ENCODE peak calls at places on chromosomes 11 and 22, in nine cellular contexts. Q is fibroblast of gingiva; E is amygdala; U is DMS 273 treated with DMSO at 0.1 percent for 48 hours; V is CD8-positive, alpha-beta memory T cell; I is hippocampal formation; K is kidney; N is endothelial cell; Z is NCI-H1092. J is an unnamed sample.

GRCh38 chr11:123325535-123325934 is 104.5 kb upstream of the GRAMD1B start:
- DNase-seq in Z (no peak), N (no peak), E (no peak), I (no peak), V (no peak), K (no peak), U (no peak), Q (no peak), J (no peak)

GRCh38 chr11:125418396-125418795 is 77.7 kb downstream of the FEZ1 start:
- DNase-seq in N (no peak), K (peak; percentile 46), V (no peak), E (no peak), I (no peak), Q (no peak), U (no peak), Z (no peak), J (no peak)

GRCh38 chr11:40170076-40170475 is 1289.4 kb downstream of the LRRC4C start:
- DNase-seq in U (no peak), I (no peak), N (no peak), K (no peak), Z (no peak), V (no peak), Q (no peak), E (no peak), J (no peak)

GRCh38 chr11:69957849-69958248 is 120.3 kb upstream of the ANO1 start:
- DNase-seq in Z (no peak), K (peak; percentile 45), N (no peak), Q (no peak), V (no peak), U (no peak), E (no peak), I (no peak), J (no peak)

GRCh38 chr11:125945797-125946520 is at the start of gene VSIG10L2:
- DNase-seq in E (no peak), N (no peak), V (no peak), Z (no peak), I (no peak), U (no peak), K (no peak), Q (no peak), J (no peak)

GRCh38 chr22:37675930-37676571 is 615 bp downstream of the LGALS1 start:
- DNase-seq in Z (no peak), E (peak; percentile 31), N (no peak), U (no peak), Q (peak; percentile 85), V (no peak), K (no peak), I (no peak), J (no peak)

GRCh38 chr11:96390403-96390830 is 604 bp downstream of the JRKL start:
- DNase-seq in I (no peak), V (no peak), N (no peak), Z (no peak), E (no peak), Q (peak; percentile 8), K (no peak), U (no peak), J (no peak)

GRCh38 chr11:11504071-11504470 is 117.7 kb downstream of the GALNT18 start:
- DNase-seq in E (no peak), V (no peak), I (no peak), Q (no peak), K (no peak), U (no peak), N (no peak), Z (no peak), J (no peak)

GRCh38 chr11:65524747-65525658 is at the start of gene SCYL1:
- DNase-seq in Q (peak; percentile 81), K (peak; percentile 95), E (peak; percentile 77), I (peak; percentile 78), Z (peak; percentile 53), V (peak; percentile 88), N (peak; percentile 85), U (no peak), J (peak; percentile 78)

GRCh38 chr11:12705874-12706273 is 31.7 kb downstream of the TEAD1 start:
- DNase-seq in Z (no peak), U (no peak), V (no peak), K (no peak), E (no peak), N (no peak), I (no peak), Q (peak; percentile 87), J (no peak)

GRCh38 chr11:66293352-66293751 is 1.7 kb downstream of the TMEM151A start:
- DNase-seq in N (no peak), E (no peak), U (no peak), Q (no peak), Z (no peak), V (no peak), I (no peak), K (no peak), J (no peak)

GRCh38 chr11:120985718-120986569 is 38.0 kb upstream of the TBCEL start:
- DNase-seq in E (peak; percentile 11), N (peak; percentile 67), K (peak; percentile 78), V (peak; percentile 50), I (no peak), Z (peak; percentile 40), U (no peak), Q (peak; percentile 52), J (peak; percentile 2)

GRCh38 chr22:44917372-44918165 is 92.2 kb downstream of the PHF21B start:
- DNase-seq in E (no peak), Z (no peak), N (no peak), V (no peak), Q (no peak), I (no peak), U (no peak), K (peak; percentile 38), J (no peak)

GRCh38 chr11:68467446-68467845 is 6.9 kb downstream of the PPP6R3 start:
- DNase-seq in E (no peak), U (no peak), Q (no peak), N (no peak), V (no peak), Z (no peak), K (no peak), I (no peak), J (no peak)

GRCh38 chr11:116648229-116649174 is 124.3 kb downstream of the BUD13 start:
- DNase-seq in Z (no peak), K (no peak), V (no peak), I (no peak), N (no peak), U (no peak), E (no peak), Q (no peak), J (no peak)

GRCh38 chr22:17896552-17896951 is 122.3 kb upstream of the BID start:
- DNase-seq in N (peak; percentile 42), I (no peak), E (peak; percentile 36), U (no peak), Q (peak; percentile 19), K (no peak), V (no peak), Z (no peak), J (no peak)

GRCh38 chr11:113778111-113778910 is 1.3 kb upstream of the CLDN25 start:
- DNase-seq in N (no peak), V (no peak), Q (no peak), I (peak; percentile 58), U (peak; percentile 47), K (peak; percentile 82), Z (no peak), E (peak; percentile 20), J (no peak)

GRCh38 chr22:23251445-23252093 is 71.3 kb downstream of the BCR start:
- DNase-seq in Z (no peak), V (no peak), I (no peak), K (no peak), E (no peak), U (no peak), Q (no peak), N (no peak), J (no peak)

GRCh38 chr22:41822289-41823057 is 10.4 kb upstream of the SREBF2 start:
- DNase-seq in Z (peak; percentile 37), E (no peak), Q (peak; percentile 28), U (no peak), K (no peak), N (no peak), V (peak; percentile 50), I (peak; percentile 36), J (peak; percentile 50)

GRCh38 chr11:70067036-70067435 is 11.1 kb upstream of the ANO1 start:
- DNase-seq in N (no peak), K (no peak), Z (no peak), I (no peak), Q (no peak), E (no peak), U (no peak), V (no peak), J (no peak)

GRCh38 chr22:46625843-46626349 is 5.7 kb downstream of the GRAMD4 start:
- DNase-seq in N (no peak), U (no peak), I (no peak), V (no peak), K (peak; percentile 54), E (no peak), Z (no peak), Q (no peak), J (no peak)

GRCh38 chr11:70424765-70425164 is 26.4 kb downstream of the CTTN start:
- DNase-seq in E (no peak), N (no peak), V (no peak), K (peak; percentile 18), Q (no peak), I (no peak), Z (no peak), U (no peak), J (no peak)

GRCh38 chr11:114321621-114322257 is 25.5 kb downstream of the NNMT start:
- DNase-seq in Z (no peak), E (no peak), V (no peak), K (peak; percentile 88), N (no peak), I (no peak), U (no peak), Q (peak; percentile 83), J (no peak)